ENCODE peak calls at places on chromosomes 3 and 15, in eight cellular contexts. One of them, this sample, is unnamed.

GRCh38 chr15:52277575-52277974 is 18.0 kb downstream of the MYO5C start:
- DNase-seq in A549: no peak
- DNase-seq in K562: no peak
- DNase-seq in SK-N-SH: no peak
- DNase-seq in H1: no peak
- DNase-seq in HepG2: no peak
- DNase-seq in GM12878: no peak
- DNase-seq in IMR-90: no peak
- DNase-seq in this sample: no peak

GRCh38 chr15:25180606-25181289 is 226.0 kb downstream of the SNRPN start:
- DNase-seq in A549: no peak
- DNase-seq in K562: no peak
- DNase-seq in SK-N-SH: no peak
- DNase-seq in H1: no peak
- DNase-seq in HepG2: no peak
- DNase-seq in GM12878: no peak
- DNase-seq in IMR-90: no peak
- DNase-seq in this sample: no peak

GRCh38 chr3:139418144-139418543 is 28.7 kb upstream of the COPB2 start:
- DNase-seq in A549: no peak
- DNase-seq in K562: no peak
- DNase-seq in SK-N-SH: no peak
- DNase-seq in H1: no peak
- DNase-seq in HepG2: no peak
- DNase-seq in GM12878: no peak
- DNase-seq in IMR-90: no peak
- DNase-seq in this sample: peak; percentile 8

GRCh38 chr3:70829101-70829500 is 516.7 kb upstream of the MDFIC2 start:
- DNase-seq in A549: peak; percentile 9
- DNase-seq in K562: no peak
- DNase-seq in SK-N-SH: no peak
- DNase-seq in H1: no peak
- DNase-seq in HepG2: no peak
- DNase-seq in GM12878: no peak
- DNase-seq in IMR-90: peak; percentile 88
- DNase-seq in this sample: no peak

GRCh38 chr15:63950911-63951481 is 95.3 kb downstream of the DAPK2 start:
- DNase-seq in A549: no peak
- DNase-seq in K562: no peak
- DNase-seq in SK-N-SH: no peak
- DNase-seq in H1: no peak
- DNase-seq in HepG2: no peak
- DNase-seq in GM12878: no peak
- DNase-seq in IMR-90: peak; percentile 87
- DNase-seq in this sample: no peak

GRCh38 chr3:43279082-43279481 is 7.3 kb upstream of the SNRK start:
- DNase-seq in A549: no peak
- DNase-seq in K562: no peak
- DNase-seq in SK-N-SH: no peak
- DNase-seq in H1: no peak
- DNase-seq in HepG2: no peak
- DNase-seq in GM12878: no peak
- DNase-seq in IMR-90: no peak
- DNase-seq in this sample: no peak

GRCh38 chr3:121436641-121437040 is 109.1 kb downstream of the POLQ start:
- DNase-seq in A549: no peak
- DNase-seq in K562: no peak
- DNase-seq in SK-N-SH: no peak
- DNase-seq in H1: no peak
- DNase-seq in HepG2: no peak
- DNase-seq in GM12878: no peak
- DNase-seq in IMR-90: no peak
- DNase-seq in this sample: no peak

GRCh38 chr3:197317250-197317963 is 19.0 kb upstream of the DLG1 start:
- DNase-seq in A549: no peak
- DNase-seq in K562: no peak
- DNase-seq in SK-N-SH: no peak
- DNase-seq in H1: no peak
- DNase-seq in HepG2: no peak
- DNase-seq in GM12878: no peak
- DNase-seq in IMR-90: peak; percentile 95
- DNase-seq in this sample: peak; percentile 72

GRCh38 chr3:188534633-188535032 is 380.7 kb downstream of the LPP start:
- DNase-seq in A549: no peak
- DNase-seq in K562: no peak
- DNase-seq in SK-N-SH: no peak
- DNase-seq in H1: no peak
- DNase-seq in HepG2: no peak
- DNase-seq in GM12878: no peak
- DNase-seq in IMR-90: no peak
- DNase-seq in this sample: no peak

GRCh38 chr15:89785064-89785770 is 9.1 kb downstream of the MESP2 start:
- DNase-seq in A549: peak; percentile 65
- DNase-seq in K562: no peak
- DNase-seq in SK-N-SH: no peak
- DNase-seq in H1: no peak
- DNase-seq in HepG2: peak; percentile 85
- DNase-seq in GM12878: no peak
- DNase-seq in IMR-90: no peak
- DNase-seq in this sample: no peak

GRCh38 chr15:87710406-87710805 is 546.1 kb downstream of the NTRK3 start:
- DNase-seq in A549: no peak
- DNase-seq in K562: no peak
- DNase-seq in SK-N-SH: no peak
- DNase-seq in H1: no peak
- DNase-seq in HepG2: no peak
- DNase-seq in GM12878: no peak
- DNase-seq in IMR-90: peak; percentile 58
- DNase-seq in this sample: no peak

GRCh38 chr3:105614288-105615030 is 247.8 kb downstream of the ALCAM start:
- DNase-seq in A549: no peak
- DNase-seq in K562: peak; percentile 64
- DNase-seq in SK-N-SH: no peak
- DNase-seq in H1: no peak
- DNase-seq in HepG2: no peak
- DNase-seq in GM12878: no peak
- DNase-seq in IMR-90: peak; percentile 52
- DNase-seq in this sample: no peak

GRCh38 chr3:100463646-100464155 is 28.7 kb upstream of the TMEM45A start:
- DNase-seq in A549: no peak
- DNase-seq in K562: no peak
- DNase-seq in SK-N-SH: no peak
- DNase-seq in H1: no peak
- DNase-seq in HepG2: no peak
- DNase-seq in GM12878: no peak
- DNase-seq in IMR-90: no peak
- DNase-seq in this sample: no peak

GRCh38 chr15:60228619-60229018 is 169.2 kb downstream of the ANXA2 start:
- DNase-seq in A549: no peak
- DNase-seq in K562: no peak
- DNase-seq in SK-N-SH: no peak
- DNase-seq in H1: no peak
- DNase-seq in HepG2: no peak
- DNase-seq in GM12878: no peak
- DNase-seq in IMR-90: no peak
- DNase-seq in this sample: no peak
- TF ChIP-seq RAD21 in A549: no peak
- TF ChIP-seq RAD21 in K562: no peak
- TF ChIP-seq RAD21 in SK-N-SH: no peak
- TF ChIP-seq RAD21 in H1: no peak
- TF ChIP-seq RAD21 in HepG2: no peak
- TF ChIP-seq RAD21 in GM12878: no peak
- TF ChIP-seq RAD21 in IMR-90: no peak
- TF ChIP-seq RAD21 in this sample: no peak

GRCh38 chr15:85742186-85742751 is 52.5 kb downstream of the KLHL25 start:
- DNase-seq in A549: no peak
- DNase-seq in K562: no peak
- DNase-seq in SK-N-SH: peak; percentile 32
- DNase-seq in H1: no peak
- DNase-seq in HepG2: no peak
- DNase-seq in GM12878: no peak
- DNase-seq in IMR-90: peak; percentile 66
- DNase-seq in this sample: no peak

GRCh38 chr15:85746641-85747040 is 48.1 kb downstream of the KLHL25 start:
- DNase-seq in A549: no peak
- DNase-seq in K562: no peak
- DNase-seq in SK-N-SH: peak; percentile 11
- DNase-seq in H1: no peak
- DNase-seq in HepG2: no peak
- DNase-seq in GM12878: no peak
- DNase-seq in IMR-90: no peak
- DNase-seq in this sample: no peak

GRCh38 chr15:85743392-85744045 is 51.2 kb downstream of the KLHL25 start:
- DNase-seq in A549: no peak
- DNase-seq in K562: no peak
- DNase-seq in SK-N-SH: no peak
- DNase-seq in H1: no peak
- DNase-seq in HepG2: no peak
- DNase-seq in GM12878: no peak
- DNase-seq in IMR-90: no peak
- DNase-seq in this sample: no peak

GRCh38 chr15:85745525-85745924 is 49.2 kb downstream of the KLHL25 start:
- DNase-seq in A549: no peak
- DNase-seq in K562: no peak
- DNase-seq in SK-N-SH: peak; percentile 9
- DNase-seq in H1: no peak
- DNase-seq in HepG2: no peak
- DNase-seq in GM12878: no peak
- DNase-seq in IMR-90: no peak
- DNase-seq in this sample: no peak

DNA sequence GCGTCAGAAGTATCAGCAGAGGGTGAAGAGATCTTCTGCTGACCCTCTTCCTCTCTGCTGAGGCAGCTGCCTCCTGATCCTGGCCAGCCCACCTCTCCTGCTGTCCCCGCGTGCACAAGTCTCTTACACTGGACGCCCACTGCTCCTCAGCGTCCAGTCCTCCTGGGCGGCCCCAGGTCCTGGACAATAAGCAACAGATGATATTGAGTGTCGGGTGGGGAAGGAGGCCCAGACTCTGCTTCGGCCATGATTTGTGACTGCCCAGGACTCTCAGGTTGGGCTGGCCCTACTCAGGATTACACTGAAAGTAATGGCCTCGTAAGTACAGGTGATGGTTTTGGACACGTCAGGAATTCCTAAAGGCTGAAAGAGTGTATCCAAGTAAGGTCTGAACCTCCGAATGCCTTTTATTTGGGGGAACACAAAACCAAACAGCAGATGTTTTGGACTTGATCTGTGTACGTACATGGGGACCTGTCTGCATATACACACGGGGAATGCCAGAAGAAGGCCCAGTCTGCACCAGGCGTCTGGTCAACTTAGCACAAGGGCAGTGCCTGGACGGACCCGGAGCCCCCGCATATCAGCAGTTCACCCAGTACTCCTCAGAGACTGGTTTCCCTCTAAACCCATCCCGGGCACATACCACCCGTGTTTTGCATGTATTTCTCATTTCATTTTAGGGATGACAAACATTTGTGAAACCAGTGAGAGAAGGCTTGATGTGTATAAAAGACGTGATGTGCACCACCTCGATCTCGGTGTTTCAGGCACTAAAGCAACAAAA is 49.9 kb downstream of the KLHL25 start:
- DNase-seq in A549: no peak
- DNase-seq in K562: no peak
- DNase-seq in SK-N-SH: peak; percentile 9
- DNase-seq in H1: no peak
- DNase-seq in HepG2: no peak
- DNase-seq in GM12878: no peak
- DNase-seq in IMR-90: no peak
- DNase-seq in this sample: no peak
- TF ChIP-seq CTCF in A549: no peak
- TF ChIP-seq CTCF in K562: no peak
- TF ChIP-seq CTCF in SK-N-SH: no peak
- TF ChIP-seq CTCF in H1: no peak
- TF ChIP-seq CTCF in HepG2: no peak
- TF ChIP-seq CTCF in GM12878: no peak
- TF ChIP-seq CTCF in IMR-90: no peak
- TF ChIP-seq CTCF in this sample: no peak

DNA sequence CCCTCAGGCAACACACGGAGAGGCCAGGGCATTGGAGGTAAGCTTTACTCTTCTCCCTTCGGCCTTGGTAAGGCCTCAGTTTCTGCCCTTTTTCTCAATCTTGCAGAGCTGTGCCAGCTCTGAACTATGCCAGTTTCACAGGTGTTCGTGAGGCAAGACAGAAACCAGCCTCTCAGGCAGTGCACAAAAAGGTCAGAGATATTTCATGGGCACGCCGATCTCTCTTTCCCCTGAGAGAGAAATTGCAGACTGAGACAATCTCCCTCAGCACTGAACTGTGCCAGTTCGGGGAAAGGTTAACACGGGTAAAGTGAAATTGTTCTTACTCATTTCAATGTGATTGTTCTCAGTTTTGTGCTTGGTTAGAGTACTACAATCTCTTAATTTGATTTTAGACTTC is 88.5 kb downstream of the GMNC start:
- DNase-seq in A549: no peak
- DNase-seq in K562: no peak
- DNase-seq in SK-N-SH: no peak
- DNase-seq in H1: no peak
- DNase-seq in HepG2: no peak
- DNase-seq in GM12878: no peak
- DNase-seq in IMR-90: no peak
- DNase-seq in this sample: no peak
- TF ChIP-seq RAD21 in A549: no peak
- TF ChIP-seq RAD21 in K562: no peak
- TF ChIP-seq RAD21 in SK-N-SH: no peak
- TF ChIP-seq RAD21 in H1: no peak
- TF ChIP-seq RAD21 in HepG2: no peak
- TF ChIP-seq RAD21 in GM12878: no peak
- TF ChIP-seq RAD21 in IMR-90: no peak
- TF ChIP-seq RAD21 in this sample: no peak

GRCh38 chr15:66452421-66452820 is 45.1 kb downstream of the SNAPC5 start:
- DNase-seq in A549: no peak
- DNase-seq in K562: no peak
- DNase-seq in SK-N-SH: no peak
- DNase-seq in H1: no peak
- DNase-seq in HepG2: no peak
- DNase-seq in GM12878: no peak
- DNase-seq in IMR-90: no peak
- DNase-seq in this sample: no peak

GRCh38 chr15:66452971-66453580 is 44.5 kb downstream of the SNAPC5 start:
- DNase-seq in A549: no peak
- DNase-seq in K562: no peak
- DNase-seq in SK-N-SH: no peak
- DNase-seq in H1: no peak
- DNase-seq in HepG2: peak; percentile 72
- DNase-seq in GM12878: no peak
- DNase-seq in IMR-90: no peak
- DNase-seq in this sample: no peak

GRCh38 chr15:66456211-66456610 is 41.4 kb downstream of the SNAPC5 start:
- DNase-seq in A549: no peak
- DNase-seq in K562: no peak
- DNase-seq in SK-N-SH: no peak
- DNase-seq in H1: no peak
- DNase-seq in HepG2: no peak
- DNase-seq in GM12878: no peak
- DNase-seq in IMR-90: peak; percentile 34
- DNase-seq in this sample: no peak

GRCh38 chr15:66459818-66460615 is 37.5 kb downstream of the SNAPC5 start:
- DNase-seq in A549: no peak
- DNase-seq in K562: no peak
- DNase-seq in SK-N-SH: no peak
- DNase-seq in H1: no peak
- DNase-seq in HepG2: no peak
- DNase-seq in GM12878: no peak
- DNase-seq in IMR-90: peak; percentile 77
- DNase-seq in this sample: no peak

GRCh38 chr15:66454143-66454542 is 43.4 kb downstream of the SNAPC5 start:
- DNase-seq in A549: no peak
- DNase-seq in K562: no peak
- DNase-seq in SK-N-SH: no peak
- DNase-seq in H1: no peak
- DNase-seq in HepG2: peak; percentile 27
- DNase-seq in GM12878: no peak
- DNase-seq in IMR-90: peak; percentile 32
- DNase-seq in this sample: no peak
- TF ChIP-seq CTCF in A549: no peak
- TF ChIP-seq CTCF in K562: no peak
- TF ChIP-seq CTCF in SK-N-SH: no peak
- TF ChIP-seq CTCF in H1: no peak
- TF ChIP-seq CTCF in HepG2: no peak
- TF ChIP-seq CTCF in GM12878: no peak
- TF ChIP-seq CTCF in IMR-90: no peak
- TF ChIP-seq CTCF in this sample: no peak